ENCODE peak calls at places on chromosome 4, in four cellular contexts. R, U, I and N are unnamed samples.

GRCh38 chr4:118967393-118967792 is 78.7 kb downstream of the SYNPO2 start:
- DNase-seq in R (no peak), U (no peak), I (no peak), N (no peak)

GRCh38 chr4:140805293-140805692 is 49.1 kb upstream of the TBC1D9 start:
- DNase-seq in R (no peak), U (no peak), I (no peak), N (no peak)

GRCh38 chr4:126404549-126404948 is 1089.8 kb downstream of the FAT4 start:
- DNase-seq in R (no peak), U (no peak), I (no peak), N (no peak)

GRCh38 chr4:184347251-184348239 is 126.8 kb downstream of the IRF2 start:
- DNase-seq in R (no peak), U (peak; percentile 58), I (peak; percentile 74), N (no peak)

GRCh38 chr4:156098846-156099245 is 145.2 kb upstream of the CTSO start:
- DNase-seq in R (no peak), U (no peak), I (no peak), N (no peak)

GRCh38 chr4:48654015-48654664 is 125.9 kb downstream of the FRYL start:
- DNase-seq in R (no peak), U (no peak), I (no peak), N (no peak)

GRCh38 chr4:106670911-106671310 is 302.3 kb upstream of the GIMD1 start:
- DNase-seq in R (no peak), U (no peak), I (no peak), N (no peak)

GRCh38 chr4:163702736-163703135 is 208.2 kb downstream of the TMA16 start:
- DNase-seq in R (no peak), U (no peak), I (no peak), N (no peak)

GRCh38 chr4:140688711-140689598 is 67.2 kb downstream of the TBC1D9 start:
- DNase-seq in R (no peak), U (no peak), I (no peak), N (no peak)

GRCh38 chr4:114399085-114399484 is 199.5 kb upstream of the UGT8 start:
- DNase-seq in R (no peak), U (peak; percentile 57), I (no peak), N (no peak)

DNA sequence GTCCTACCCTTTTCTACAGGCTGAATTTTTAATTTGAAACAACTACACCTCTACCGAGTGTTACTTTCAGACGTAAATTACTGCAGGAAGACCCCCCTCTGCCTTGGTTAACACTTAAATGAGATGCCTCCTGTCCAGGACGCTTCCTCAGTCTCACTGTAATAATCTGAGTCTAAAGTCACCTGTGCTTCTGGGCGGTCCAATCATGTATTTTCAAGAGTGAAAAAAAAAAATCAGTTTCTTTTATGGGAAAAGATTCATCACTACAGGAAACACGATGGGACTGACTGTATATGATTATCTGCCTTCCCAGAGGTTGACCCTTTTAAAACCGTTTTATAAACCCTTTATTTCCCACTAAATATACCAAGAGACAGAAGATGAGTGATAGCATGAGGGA is 776 bp downstream of the RBM47 start:
- DNase-seq in R (no peak), U (no peak), I (no peak), N (no peak)
- H3K4me3 ChIP-seq in R (peak overlapping the region; percentile 39), U (peak overlapping the region; percentile 47), I (peak overlapping the region; percentile 69), N (peak overlapping the region; percentile 47)

DNA sequence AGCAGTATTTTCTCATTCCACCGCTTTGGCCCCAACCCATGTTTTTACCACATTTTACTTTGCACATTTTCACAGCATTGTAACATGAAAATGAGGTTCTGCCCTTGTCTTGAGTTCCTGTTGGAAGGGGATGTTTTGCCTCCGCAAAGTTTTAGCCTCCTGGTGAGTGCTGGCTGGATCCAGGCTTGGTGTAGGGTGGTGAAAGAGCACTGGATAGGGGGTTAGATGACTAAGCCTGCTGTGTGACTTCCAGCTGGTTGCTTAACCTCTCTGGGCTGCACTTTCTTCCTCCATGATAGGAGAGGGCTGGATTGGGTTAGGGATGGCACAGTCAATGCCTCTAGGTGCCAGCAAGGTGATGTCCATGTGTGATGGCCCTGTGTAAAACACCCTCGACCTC is 28.9 kb downstream of the CYTL1 start:
- DNase-seq in R (no peak), U (no peak), I (no peak), N (no peak)
- H3K27ac ChIP-seq in R (no peak overlapping the region), U (peak overlapping the region; percentile 35), I (no peak overlapping the region), N (no peak overlapping the region)

DNA sequence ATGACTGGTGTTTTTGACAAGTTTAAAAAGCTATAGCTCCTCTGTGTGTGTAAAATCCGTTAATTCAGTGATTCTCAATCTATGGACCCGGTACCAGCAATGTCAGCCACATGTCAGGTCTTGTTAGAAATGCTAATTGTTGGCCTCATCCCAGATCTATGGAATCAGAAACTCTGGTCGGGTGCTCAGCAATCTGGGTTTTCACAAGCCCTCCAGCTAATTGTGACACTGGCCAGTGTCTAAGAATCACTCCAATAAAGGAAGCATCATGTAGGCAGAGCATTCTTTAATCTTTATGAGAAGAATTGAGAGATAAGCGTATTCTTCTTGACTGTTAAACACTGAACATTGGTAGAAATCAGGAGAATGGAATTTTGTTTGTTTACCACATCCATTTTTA is 1498.2 kb upstream of the TENM3 start:
- DNase-seq in R (no peak), U (no peak), I (no peak), N (no peak)
- H3K4me1 ChIP-seq in R (no peaks in the 10 kb centered on the region), U (no peaks in the 10 kb centered on the region), I (no peaks in the 10 kb centered on the region), N (no peaks in the 10 kb centered on the region)

GRCh38 chr4:173518419-173519102 is 11.5 kb downstream of the HAND2 start:
- DNase-seq in R (no peak), U (no peak), I (no peak), N (no peak)
- H3K4me3 ChIP-seq in R (no peak overlapping the region), U (no peak overlapping the region), I (no peak overlapping the region), N (no peak overlapping the region)